ENCODE peak calls at places on chromosomes 5 and 9, in seven cellular contexts. M is stimulated activated CD4-positive, alpha-beta T cell treated with anti-CD3 and anti-CD28 coated beads, Interleukin-4, amount 100 ng/mL, for 4 hours; Q is C1 segment of cervical spinal cord; C is stimulated activated effector memory CD8-positive, alpha-beta T cell treated with anti-CD3 and anti-CD28 coated beads, Interleukin-12 subunit alpha, Interleukin-12 subunit beta, amount 100 ng/mL, for 72 hours; N is stimulated activated CD8-positive, alpha-beta memory T cell treated with anti-CD3 and anti-CD28 coated beads, Interleukin-15, amount 100 ng/mL, for 4 hours; R is left cardiac atrium; X is M059J. B is an unnamed sample.

GRCh38 chr5:179918742-179919486 is 11.2 kb upstream of the TBC1D9B start:
- DNase-seq in M (no peak), Q (no peak), C (no peak), N (no peak), R (no peak), X (no peak), B (no peak)

GRCh38 chr5:40410231-40410861 is 269.4 kb upstream of the PTGER4 start:
- DNase-seq in M (peak), Q (no peak), C (no peak), N (peak), R (no peak), X (peak), B (peak)

GRCh38 chr5:107668933-107669542 is 1.7 kb downstream of the EFNA5 start:
- DNase-seq in M (no peak), Q (no peak), C (no peak), N (no peak), R (no peak), X (peak), B (no peak)

GRCh38 chr9:27019589-27019988 is 14.1 kb upstream of the LRRC19 start:
- DNase-seq in M (no peak), Q (no peak), C (no peak), N (no peak), R (no peak), X (peak), B (no peak)

GRCh38 chr5:19547640-19548039 is 440.4 kb downstream of the CDH18 start:
- DNase-seq in M (no peak), Q (no peak), C (no peak), N (no peak), R (no peak), X (peak), B (no peak)

GRCh38 chr5:107979900-107980299 is 309.2 kb upstream of the EFNA5 start:
- DNase-seq in M (no peak), Q (no peak), C (no peak), N (no peak), R (no peak), X (no peak), B (no peak)

GRCh38 chr5:146521403-146522106 is 5.6 kb upstream of the GPR151 start:
- DNase-seq in M (no peak), Q (no peak), C (no peak), N (no peak), R (no peak), X (no peak), B (no peak)

GRCh38 chr5:105462377-105462776 is 1899.8 kb upstream of the NUDT12 start:
- DNase-seq in M (no peak), Q (no peak), C (no peak), N (no peak), R (no peak), X (no peak), B (no peak)

GRCh38 chr9:91458905-91459304 is 35.3 kb upstream of the NFIL3 start:
- DNase-seq in M (no peak), Q (no peak), C (no peak), N (no peak), R (no peak), X (no peak), B (no peak)

GRCh38 chr9:130343445-130343918 is 77.9 kb downstream of the HMCN2 start:
- DNase-seq in M (peak), Q (no peak), C (peak), N (no peak), R (no peak), X (no peak), B (no peak)

GRCh38 chr5:77180167-77181081 is 30.1 kb upstream of the PDE8B start:
- DNase-seq in M (no peak), Q (no peak), C (no peak), N (no peak), R (peak), X (no peak), B (no peak)

GRCh38 chr5:39671421-39672110 is 246.8 kb upstream of the DAB2 start:
- DNase-seq in M (no peak), Q (no peak), C (no peak), N (no peak), R (no peak), X (no peak), B (no peak)

GRCh38 chr5:76691470-76692273 is 24.3 kb upstream of the F2R start:
- DNase-seq in M (no peak), Q (no peak), C (no peak), N (no peak), R (no peak), X (peak), B (no peak)

GRCh38 chr9:16039988-16040761 is 487.3 kb downstream of the CCDC171 start:
- DNase-seq in M (no peak), Q (no peak), C (no peak), N (no peak), R (no peak), X (peak), B (no peak)

GRCh38 chr5:77993799-77994318 is 217.7 kb upstream of the TBCA start:
- DNase-seq in M (no peak), Q (peak), C (no peak), N (no peak), R (no peak), X (no peak), B (no peak)

GRCh38 chr9:106623558-106623957 is 239.4 kb upstream of the ZNF462 start:
- DNase-seq in M (no peak), Q (no peak), C (no peak), N (no peak), R (no peak), X (no peak), B (no peak)

GRCh38 chr5:19411936-19412335 is 576.1 kb downstream of the CDH18 start:
- DNase-seq in M (no peak), Q (no peak), C (no peak), N (no peak), R (no peak), X (no peak), B (no peak)

GRCh38 chr5:57650360-57651069 is 167.9 kb upstream of the ACTBL2 start:
- DNase-seq in M (peak), Q (no peak), C (no peak), N (no peak), R (no peak), X (peak), B (peak)